ENCODE peak calls at places on chromosomes 2 and 18, in five cellular contexts. L, S, Z, J and M are unnamed samples.

GRCh38 chr18:48719988-48720654 is 181.3 kb downstream of the CTIF start:
- DNase-seq in L (no peak), S (no peak), Z (no peak), J (no peak), M (no peak)

GRCh38 chr2:179336782-179337534 is 72.3 kb upstream of the SESTD1 start:
- DNase-seq in L (no peak), S (no peak), Z (peak), J (no peak), M (no peak)

GRCh38 chr18:13374096-13374467 is 155.5 kb downstream of the LDLRAD4 start:
- DNase-seq in L (no peak), S (no peak), Z (no peak), J (no peak), M (no peak)

GRCh38 chr18:55328301-55328700 is 259.7 kb downstream of the TCF4 start:
- DNase-seq in L (no peak), S (no peak), Z (no peak), J (no peak), M (no peak)

GRCh38 chr2:134181219-134181618 is 72.7 kb upstream of the MGAT5 start:
- DNase-seq in L (no peak), S (no peak), Z (peak), J (no peak), M (no peak)

GRCh38 chr2:105764059-105764458 is 19.3 kb downstream of the NCK2 start:
- DNase-seq in L (no peak), S (no peak), Z (no peak), J (no peak), M (no peak)

GRCh38 chr2:1674766-1675397 is 69.4 kb downstream of the PXDN start:
- DNase-seq in L (no peak), S (no peak), Z (no peak), J (no peak), M (no peak)

GRCh38 chr2:61993422-61994024 is 88.0 kb downstream of the COMMD1 start:
- DNase-seq in L (peak), S (peak), Z (peak), J (peak), M (peak)

GRCh38 chr2:9311488-9311887 is 104.9 kb downstream of the ASAP2 start:
- DNase-seq in L (no peak), S (no peak), Z (no peak), J (no peak), M (no peak)

GRCh38 chr18:26190506-26190905 is 35.7 kb upstream of the TAF4B start:
- DNase-seq in L (no peak), S (no peak), Z (no peak), J (no peak), M (no peak)

GRCh38 chr2:64629329-64629781 is 24.4 kb downstream of the SERTAD2 start:
- DNase-seq in L (no peak), S (no peak), Z (no peak), J (no peak), M (peak)

GRCh38 chr2:186423481-186423880 is 62.6 kb upstream of the ZC3H15 start:
- DNase-seq in L (no peak), S (no peak), Z (no peak), J (no peak), M (no peak)

GRCh38 chr2:209094221-209094620 is 329.6 kb upstream of the MAP2 start:
- DNase-seq in L (no peak), S (no peak), Z (no peak), J (no peak), M (no peak)

GRCh38 chr2:27194538-27195354 is 17.1 kb upstream of the ATRAID start:
- DNase-seq in L (no peak), S (no peak), Z (peak), J (no peak), M (no peak)

GRCh38 chr18:28062446-28062845 is 114.5 kb downstream of the CDH2 start:
- DNase-seq in L (no peak), S (no peak), Z (no peak), J (no peak), M (no peak)

GRCh38 chr2:904243-905024 is 46.2 kb upstream of the SNTG2 start:
- DNase-seq in L (no peak), S (no peak), Z (peak), J (no peak), M (no peak)

GRCh38 chr2:208373460-208374089 is 33.0 kb upstream of the PTH2R start:
- DNase-seq in L (peak), S (peak), Z (peak), J (peak), M (no peak)

GRCh38 chr2:26768759-26769500 is 4.8 kb downstream of the SLC35F6 start:
- DNase-seq in L (no peak), S (peak), Z (no peak), J (no peak), M (no peak)

GRCh38 chr2:39488450-39488849 is 51.4 kb upstream of the MAP4K3 start:
- DNase-seq in L (no peak), S (no peak), Z (no peak), J (no peak), M (no peak)

GRCh38 chr2:235006461-235006860 is 54.6 kb downstream of the SH3BP4 start:
- DNase-seq in L (no peak), S (no peak), Z (no peak), J (no peak), M (no peak)

GRCh38 chr2:157419031-157419580 is 24.8 kb downstream of the CYTIP start:
- DNase-seq in L (no peak), S (no peak), Z (no peak), J (no peak), M (no peak)

GRCh38 chr2:160224060-160224459 is 24.0 kb upstream of the ITGB6 start:
- DNase-seq in L (peak), S (no peak), Z (no peak), J (no peak), M (no peak)

GRCh38 chr2:18271370-18272147 is 288.9 kb downstream of the RDH14 start:
- DNase-seq in L (no peak), S (no peak), Z (no peak), J (no peak), M (no peak)

GRCh38 chr2:134628453-134628852 is 90.3 kb downstream of the TMEM163 start:
- DNase-seq in L (no peak), S (no peak), Z (no peak), J (no peak), M (peak)

GRCh38 chr2:62099523-62100175 is 96.3 kb upstream of the B3GNT2 start:
- DNase-seq in L (no peak), S (no peak), Z (no peak), J (no peak), M (no peak)

GRCh38 chr2:235234711-235235110 is 259.1 kb upstream of the AGAP1 start:
- DNase-seq in L (no peak), S (peak), Z (no peak), J (no peak), M (no peak)

GRCh38 chr2:64283641-64284371 is 139.6 kb upstream of the PELI1 start:
- DNase-seq in L (no peak), S (no peak), Z (no peak), J (no peak), M (no peak)

GRCh38 chr2:127586136-127586535 is 50.7 kb downstream of the MYO7B start:
- DNase-seq in L (no peak), S (no peak), Z (no peak), J (no peak), M (no peak)

GRCh38 chr18:58828399-58829121 is 36.1 kb upstream of the ZNF532 start:
- DNase-seq in L (no peak), S (no peak), Z (no peak), J (no peak), M (no peak)

GRCh38 chr2:187438459-187438858 is 9.6 kb downstream of the CALCRL start:
- DNase-seq in L (no peak), S (peak), Z (no peak), J (no peak), M (no peak)